ENCODE peak calls at places on chromosome 18, in five cellular contexts. U is tibial artery, G is mucosa of descending colon, K is BJ, B is fibroblast of pulmonary artery. X is an unnamed sample.

GRCh38 chr18:54127759-54128378 is 96.6 kb downstream of the MBD2 start:
- DNase-seq in U (no peak), G (no peak), K (no peak), B (peak), X (no peak)

GRCh38 chr18:12520442-12520992 is 112.8 kb downstream of the PRELID3A start:
- DNase-seq in U (no peak), G (no peak), K (no peak), B (peak), X (no peak)

GRCh38 chr18:59562751-59563150 is 134.5 kb downstream of the CCBE1 start:
- DNase-seq in U (no peak), G (no peak), K (no peak), B (no peak), X (no peak)

GRCh38 chr18:33580540-33580939 is 2.5 kb downstream of the ASXL3 start:
- DNase-seq in U (no peak), G (no peak), K (no peak), B (no peak), X (no peak)

GRCh38 chr18:5391427-5391826 is 95.9 kb upstream of the ZBTB14 start:
- DNase-seq in U (no peak), G (no peak), K (no peak), B (no peak), X (no peak)

GRCh38 chr18:48667276-48668254 is 128.7 kb downstream of the CTIF start:
- DNase-seq in U (no peak), G (no peak), K (no peak), B (no peak), X (no peak)

GRCh38 chr18:433960-434359 is 66.5 kb downstream of the COLEC12 start:
- DNase-seq in U (no peak), G (no peak), K (no peak), B (no peak), X (no peak)

GRCh38 chr18:76495435-76496199 is 575 bp upstream of the ZNF516 start:
- DNase-seq in U (peak), G (peak), K (no peak), B (peak), X (peak)

GRCh38 chr18:13558132-13558531 is 168.2 kb downstream of the FAM210A start:
- DNase-seq in U (no peak), G (no peak), K (no peak), B (peak), X (no peak)

GRCh38 chr18:9743200-9744016 is 35.3 kb downstream of the RAB31 start:
- DNase-seq in U (no peak), G (no peak), K (peak), B (peak), X (peak)

GRCh38 chr18:13235981-13236380 is 17.4 kb downstream of the LDLRAD4 start:
- DNase-seq in U (peak), G (no peak), K (no peak), B (no peak), X (peak)

GRCh38 chr18:31329787-31330438 is 12.0 kb downstream of the DSG1 start:
- DNase-seq in U (no peak), G (no peak), K (no peak), B (no peak), X (no peak)

GRCh38 chr18:3806656-3807055 is 356.7 kb downstream of the TGIF1 start:
- DNase-seq in U (no peak), G (no peak), K (no peak), B (no peak), X (no peak)

GRCh38 chr18:67217551-67218166 is 298.9 kb downstream of the DSEL start:
- DNase-seq in U (peak), G (no peak), K (peak), B (peak), X (no peak)

GRCh38 chr18:3808985-3809780 is 359.2 kb downstream of the TGIF1 start:
- DNase-seq in U (no peak), G (no peak), K (no peak), B (peak), X (no peak)

GRCh38 chr18:73884868-73885267 is 262.8 kb downstream of the FBXO15 start:
- DNase-seq in U (no peak), G (no peak), K (no peak), B (no peak), X (no peak)

GRCh38 chr18:47204908-47205522 is 28.9 kb upstream of the IER3IP1 start:
- DNase-seq in U (no peak), G (peak), K (no peak), B (peak), X (no peak)

GRCh38 chr18:44725300-44726096 is 44.8 kb downstream of the SETBP1 start:
- DNase-seq in U (peak), G (peak), K (no peak), B (peak), X (peak)

GRCh38 chr18:13888317-13888716 is 27.0 kb downstream of the MC2R start:
- DNase-seq in U (no peak), G (no peak), K (no peak), B (no peak), X (no peak)

DNA sequence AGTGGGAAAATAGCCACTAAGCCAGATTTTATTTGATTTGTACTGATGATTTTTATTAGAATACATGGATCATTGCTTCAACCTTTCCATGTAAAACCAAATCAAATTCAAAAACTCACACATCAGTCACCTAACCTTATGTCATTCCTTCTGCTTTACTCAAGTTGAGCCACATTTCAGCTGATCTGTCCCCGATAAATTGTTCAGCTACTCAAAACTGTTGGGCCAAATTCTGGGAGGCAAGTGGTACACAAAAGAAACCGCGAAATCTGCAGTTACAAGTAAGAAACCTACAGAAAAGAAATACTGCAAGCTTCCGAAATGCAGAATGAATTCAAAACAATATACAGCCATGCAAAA is 109.7 kb downstream of the TCF4 start:
- DNase-seq in U (no peak), G (no peak), K (no peak), B (no peak), X (no peak)
- H3K4me3 ChIP-seq in U (peak), G (no peak), K (no peak), B (peak), X (peak)

GRCh38 chr18:79532690-79533058 is 136.9 kb downstream of the NFATC1 start:
- DNase-seq in U (no peak), G (peak), K (no peak), B (no peak), X (peak)

GRCh38 chr18:79531926-79532689 is 136.4 kb downstream of the NFATC1 start:
- DNase-seq in U (peak), G (peak), K (no peak), B (no peak), X (peak)

GRCh38 chr18:79529991-79530390 is 134.3 kb downstream of the NFATC1 start:
- DNase-seq in U (peak), G (peak), K (no peak), B (no peak), X (peak)

GRCh38 chr18:79530821-79531220 is 135.1 kb downstream of the NFATC1 start:
- DNase-seq in U (peak), G (peak), K (no peak), B (no peak), X (peak)

DNA sequence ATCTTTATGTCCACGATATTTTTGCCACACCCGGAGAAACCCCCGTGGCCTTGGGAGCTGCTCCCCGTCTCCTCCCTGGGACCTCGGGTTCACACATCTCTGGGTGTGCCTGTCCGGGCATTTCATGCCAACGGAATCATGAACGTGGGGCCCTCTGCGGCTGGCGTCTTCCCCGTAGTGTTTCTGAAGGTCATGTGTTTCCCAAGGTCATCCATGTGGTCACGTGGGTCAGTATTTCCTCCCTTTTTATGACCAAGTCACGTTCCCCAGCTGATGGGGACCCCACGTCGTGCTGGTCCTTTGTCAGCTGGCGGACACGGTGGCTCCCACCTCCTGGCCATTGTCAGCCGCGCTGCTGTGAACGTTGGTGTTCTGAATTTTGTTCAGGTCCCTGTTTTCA is 135.7 kb downstream of the NFATC1 start:
- DNase-seq in U (peak), G (peak), K (no peak), B (no peak), X (peak)
- H3K4me3 ChIP-seq in U (no peak), G (no peak), K (no peak), B (no peak), X (no peak)

GRCh38 chr18:75455249-75456183 is 28.0 kb upstream of the SMIM21 start:
- DNase-seq in U (no peak), G (no peak), K (no peak), B (peak), X (no peak)
- H3K4me3 ChIP-seq in U (peak), G (no peak), K (peak), B (peak), X (peak)

DNA sequence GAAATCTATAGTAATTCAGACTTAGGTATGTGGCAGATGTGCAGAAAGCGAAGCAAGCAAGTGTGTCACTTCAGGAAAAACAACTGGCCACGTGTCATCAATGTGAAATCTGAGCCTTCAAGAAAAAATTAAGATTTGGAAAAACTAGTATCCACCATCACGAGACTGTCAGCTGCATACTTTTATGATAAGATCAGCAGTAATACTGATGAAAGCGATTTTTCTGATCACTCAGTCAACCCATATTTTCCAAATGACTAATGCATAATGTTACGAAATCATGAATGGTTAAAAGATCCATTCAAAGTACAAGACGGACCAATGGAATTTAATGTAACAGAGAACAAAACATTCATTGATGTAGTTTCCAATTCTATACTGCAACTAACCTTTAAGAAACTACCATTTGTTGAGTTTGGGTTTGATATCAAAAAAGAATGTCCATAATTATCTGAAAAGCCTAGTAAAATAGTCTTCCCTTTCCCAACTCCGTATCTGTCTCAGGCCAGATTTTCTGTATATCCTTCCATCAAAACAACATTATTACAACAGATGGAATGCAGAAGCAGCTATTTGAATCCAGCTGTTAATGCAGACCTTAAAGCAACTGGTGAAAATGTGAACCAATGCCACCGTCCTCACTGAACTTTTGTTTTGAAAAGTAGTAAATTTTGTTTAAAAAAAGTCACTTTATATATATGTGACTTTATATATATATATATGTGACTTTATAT is 17.0 kb upstream of the BCL2 start:
- DNase-seq in U (no peak), G (no peak), K (peak), B (peak), X (no peak)
- H3K4me3 ChIP-seq in U (no peak), G (no peak), K (no peak), B (no peak), X (no peak)

GRCh38 chr18:24138884-24139616 is at the start of gene CABYR:
- DNase-seq in U (peak), G (peak), K (peak), B (peak), X (peak)
- H3K4me3 ChIP-seq in U (peak), G (no peak), K (peak), B (peak), X (peak)